ENCODE peak calls at places on chromosomes 1 and 21, in seven cellular contexts. S is PC-9; G is coronary artery; U is heart right ventricle; X is CD8-positive, alpha-beta memory T cell; D is heart left ventricle; L is uterus. B is an unnamed sample.

GRCh38 chr1:5691795-5692517 is 300.3 kb downstream of the NPHP4 start:
- DNase-seq in U (no peak), G (no peak), L (no peak), X (no peak), D (no peak), S (no peak), B (no peak)

GRCh38 chr1:10398278-10398733 is 558 bp upstream of the PGD start:
- DNase-seq in U (no peak), X (no peak), D (no peak), L (no peak), S (no peak), G (no peak), B (no peak)

GRCh38 chr21:33871171-33871570 is 44.4 kb downstream of the ATP5PO start:
- DNase-seq in G (no peak), S (no peak), X (no peak), U (no peak), D (no peak), L (no peak), B (no peak)

GRCh38 chr1:203954788-203955552 is 93.6 kb downstream of the SNRPE start:
- DNase-seq in U (no peak), L (no peak), S (no peak), D (no peak), X (no peak), G (no peak), B (no peak)

GRCh38 chr1:99786751-99787501 is 20.5 kb upstream of the FRRS1 start:
- DNase-seq in L (no peak), G (no peak), X (no peak), U (no peak), D (no peak), S (peak; percentile 24), B (no peak)

GRCh38 chr1:119768778-119769177 is at the start of gene HMGCS2:
- DNase-seq in X (no peak), L (no peak), D (peak; percentile 39), S (no peak), G (no peak), U (no peak), B (no peak)

GRCh38 chr1:202203238-202204039 is 9.8 kb downstream of the LGR6 start:
- DNase-seq in X (peak; percentile 30), L (no peak), G (no peak), U (no peak), D (no peak), S (no peak), B (no peak)

GRCh38 chr1:39173119-39173994 is 31.1 kb upstream of the MACF1 start:
- DNase-seq in X (no peak), U (no peak), L (no peak), S (no peak), G (no peak), D (no peak), B (no peak)

GRCh38 chr1:228511539-228512445 is 24.6 kb downstream of the RNF187 start:
- DNase-seq in G (peak; percentile 33), X (no peak), D (no peak), U (no peak), L (no peak), S (no peak), B (no peak)

GRCh38 chr1:23558140-23558871 is 995 bp downstream of the ID3 start:
- DNase-seq in U (peak; percentile 78), D (peak; percentile 75), S (peak; percentile 66), G (peak; percentile 87), X (no peak), L (peak; percentile 53), B (no peak)

GRCh38 chr1:23559985-23560755 is 869 bp upstream of the ID3 start:
- DNase-seq in D (no peak), X (no peak), S (no peak), L (no peak), U (no peak), G (no peak), B (no peak)

GRCh38 chr1:23557471-23558124 is 1.7 kb downstream of the ID3 start:
- DNase-seq in G (no peak), X (no peak), D (no peak), U (no peak), S (no peak), L (no peak), B (no peak)

GRCh38 chr1:23559136-23559984 is at the start of gene ID3:
- DNase-seq in L (peak; percentile 95), U (peak; percentile 97), G (peak; percentile 98), D (peak; percentile 98), S (peak; percentile 87), X (peak; percentile 89), B (peak; percentile 85)

DNA sequence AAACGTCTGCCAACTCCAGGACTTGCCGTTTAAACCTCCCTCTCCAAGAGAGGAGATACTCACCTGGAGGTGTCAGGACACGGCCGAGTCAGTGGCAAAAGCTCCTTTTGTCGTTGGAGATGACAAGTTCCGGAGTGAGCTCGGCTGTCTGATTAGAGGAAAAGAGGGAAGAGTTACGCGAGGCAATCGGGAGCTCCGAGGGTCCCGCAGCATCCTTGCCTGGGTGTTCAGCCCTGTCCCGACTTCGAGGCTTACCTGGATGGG is 497 bp downstream of the ID3 start:
- DNase-seq in L (no peak), S (no peak), U (no peak), X (no peak), D (no peak), G (peak; percentile 82), B (no peak)
- H3K27ac ChIP-seq in L (peak overlapping the region; percentile 82), S (peak overlapping the region; percentile 96), U (peak overlapping the region; percentile 99), X (peak overlapping the region; percentile 80), D (peak overlapping the region; percentile 83), G (peak overlapping the region; percentile 94), B (peak overlapping the region; percentile 92)

DNA sequence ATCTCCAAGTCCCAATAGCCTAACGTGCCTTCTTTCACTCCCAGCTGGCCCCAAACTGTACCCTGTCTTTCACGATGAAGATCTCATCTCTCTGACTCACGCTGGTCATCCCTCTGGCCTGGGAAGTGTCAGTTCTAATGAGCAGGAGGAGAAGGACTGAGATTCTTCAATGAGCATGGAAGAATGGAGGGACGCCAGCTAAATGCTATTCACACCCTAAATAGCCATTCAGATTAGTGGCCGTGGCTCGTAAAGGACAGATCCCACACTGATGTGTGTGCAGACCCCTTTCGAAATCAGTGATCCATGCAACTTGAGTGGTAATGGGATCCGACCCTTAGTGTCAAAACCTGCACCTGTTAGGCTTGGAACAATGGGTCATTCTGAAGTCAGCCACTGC is 75.9 kb upstream of the SMYD2 start:
- DNase-seq in L (no peak), G (no peak), S (no peak), D (no peak), U (no peak), X (no peak), B (no peak)
- H3K27ac ChIP-seq in L (no peak overlapping the region), G (no peak overlapping the region), S (no peak overlapping the region), D (no peak overlapping the region), U (no peak overlapping the region), X (no peak overlapping the region), B (no peak overlapping the region)

GRCh38 chr1:220809704-220810103 is 23.0 kb downstream of the MTARC1 start:
- DNase-seq in L (no peak), D (no peak), G (no peak), X (no peak), U (no peak), S (no peak), B (no peak)
- H3K27ac ChIP-seq in L (no peak overlapping the region), D (no peak overlapping the region), G (no peak overlapping the region), X (no peak overlapping the region), U (no peak overlapping the region), S (no peak overlapping the region), B (no peak overlapping the region)

DNA sequence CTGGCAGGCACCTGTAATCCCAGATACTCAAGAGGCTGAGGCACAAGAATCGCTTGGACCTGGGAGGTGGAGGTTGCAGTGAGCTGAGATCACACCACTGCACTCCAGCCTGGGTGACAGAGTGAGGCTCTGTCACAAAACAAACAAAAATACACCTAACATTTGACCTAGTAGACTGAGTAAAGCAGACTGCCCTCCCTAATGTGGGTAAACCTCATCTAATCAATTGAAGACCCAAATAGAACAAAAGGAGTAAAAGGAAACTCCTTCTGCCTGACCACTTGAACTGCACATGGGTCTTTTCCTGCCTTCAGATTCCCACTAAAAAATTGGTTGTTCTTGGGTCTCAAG is 19.0 kb upstream of the RBM15 start:
- DNase-seq in U (no peak), S (no peak), D (no peak), L (no peak), G (no peak), X (no peak), B (no peak)
- H3K27ac ChIP-seq in U (no peak overlapping the region), S (peak overlapping the region; percentile 37), D (no peak overlapping the region), L (no peak overlapping the region), G (no peak overlapping the region), X (no peak overlapping the region), B (no peak overlapping the region)

DNA sequence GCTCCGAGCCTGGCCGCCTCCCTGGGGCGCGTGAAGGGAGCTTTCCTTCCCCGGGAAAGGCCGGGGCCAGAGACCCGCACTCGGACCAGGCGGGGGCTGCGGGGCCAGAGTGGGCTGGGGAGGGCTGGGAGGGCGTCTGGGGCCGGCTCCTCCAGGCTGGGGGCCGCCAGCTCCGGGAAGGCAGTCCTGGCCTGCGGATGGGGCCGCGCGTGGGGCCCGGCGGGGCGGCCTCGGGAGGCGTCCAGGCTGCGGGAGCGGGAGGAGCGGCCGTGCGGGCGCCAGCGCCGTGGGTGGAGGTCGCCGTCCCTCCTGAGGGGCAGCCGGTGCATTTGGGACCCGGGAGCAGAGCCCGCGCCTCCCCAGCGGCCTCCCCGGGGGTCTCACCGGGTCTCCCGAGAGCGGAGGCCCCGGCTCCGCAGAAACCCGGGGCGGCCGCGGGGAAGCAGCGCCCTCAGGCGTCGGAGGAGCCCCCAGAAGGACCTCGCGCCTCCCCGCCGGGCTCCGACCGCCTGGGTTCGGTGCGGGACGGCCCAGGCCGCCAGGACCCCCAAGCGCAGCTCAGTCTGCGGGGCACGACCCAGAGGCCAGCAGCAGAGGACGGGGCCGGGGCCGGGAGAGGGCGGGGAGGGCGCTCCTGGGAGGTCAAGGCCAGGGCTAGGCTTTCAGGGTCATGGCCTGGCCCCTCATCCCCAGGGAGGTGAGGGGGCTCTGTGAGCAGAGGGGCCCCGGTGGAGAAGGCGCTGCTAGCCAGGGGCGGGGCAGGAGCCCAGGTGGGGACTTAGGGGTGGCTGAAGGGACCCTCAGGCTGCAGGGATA is 7.3 kb upstream of the SLX9 start:
- DNase-seq in S (no peak), U (peak; percentile 65), G (no peak), X (peak; percentile 63), D (peak; percentile 61), L (no peak), B (no peak)
- H3K27ac ChIP-seq in S (no peak overlapping the region), U (no peak overlapping the region), G (no peak overlapping the region), X (peak overlapping the region; percentile 38), D (no peak overlapping the region), L (no peak overlapping the region), B (no peak overlapping the region)